ENCODE peak calls at places on chromosome 10, in four cellular contexts. One of them, this sample, is unnamed. For H3K4me1, the result is how much of the 10 kb centered on the place peaks cover.

GRCh38 chr10:123858039-123858740 is 33.4 kb downstream of the CPXM2 start:
- DNase-seq in MM.1S: no peak
- DNase-seq in H9: no peak
- DNase-seq in mammary epithelial cell: peak
- DNase-seq in this sample: peak

GRCh38 chr10:978826-979421 is 9.3 kb upstream of the GTPBP4 start:
- DNase-seq in H9: no peak
- DNase-seq in mammary epithelial cell: no peak
- DNase-seq in MM.1S: no peak
- DNase-seq in this sample: no peak

GRCh38 chr10:122007415-122007814 is 18.5 kb downstream of the TACC2 start:
- DNase-seq in MM.1S: no peak
- DNase-seq in mammary epithelial cell: no peak
- DNase-seq in H9: no peak
- DNase-seq in this sample: no peak

GRCh38 chr10:91210435-91210834 is 10.0 kb upstream of the PCGF5 start:
- DNase-seq in H9: no peak
- DNase-seq in MM.1S: peak
- DNase-seq in mammary epithelial cell: no peak
- DNase-seq in this sample: no peak

GRCh38 chr10:94035982-94036663 is 42.4 kb downstream of the PLCE1 start:
- DNase-seq in MM.1S: no peak
- DNase-seq in mammary epithelial cell: no peak
- DNase-seq in H9: no peak
- DNase-seq in this sample: no peak

GRCh38 chr10:43340619-43341018 is 30.8 kb upstream of the FXYD4 start:
- DNase-seq in mammary epithelial cell: peak
- DNase-seq in MM.1S: no peak
- DNase-seq in H9: no peak
- DNase-seq in this sample: no peak

GRCh38 chr10:43205681-43206390 is 61.0 kb downstream of the RASGEF1A start:
- DNase-seq in mammary epithelial cell: no peak
- DNase-seq in H9: no peak
- DNase-seq in MM.1S: no peak
- DNase-seq in this sample: no peak

GRCh38 chr10:43436291-43437140 is at the start of gene ZNF487:
- DNase-seq in mammary epithelial cell: peak
- DNase-seq in H9: peak
- DNase-seq in MM.1S: peak
- DNase-seq in this sample: peak

GRCh38 chr10:80671847-80672246 is 134.1 kb downstream of the SH2D4B start:
- DNase-seq in mammary epithelial cell: no peak
- DNase-seq in MM.1S: no peak
- DNase-seq in H9: no peak
- DNase-seq in this sample: no peak

GRCh38 chr10:122056431-122057094 is 67.6 kb downstream of the TACC2 start:
- DNase-seq in MM.1S: no peak
- DNase-seq in H9: no peak
- DNase-seq in mammary epithelial cell: peak
- DNase-seq in this sample: no peak

GRCh38 chr10:35942052-35942451 is 300.0 kb upstream of the FZD8 start:
- DNase-seq in mammary epithelial cell: no peak
- DNase-seq in MM.1S: no peak
- DNase-seq in H9: no peak
- DNase-seq in this sample: no peak

GRCh38 chr10:6274504-6274903 is 71.8 kb downstream of the PFKFB3 start:
- DNase-seq in MM.1S: no peak
- DNase-seq in H9: no peak
- DNase-seq in mammary epithelial cell: no peak
- DNase-seq in this sample: no peak

GRCh38 chr10:18010050-18010449 is 58.3 kb downstream of the SLC39A12 start:
- DNase-seq in H9: no peak
- DNase-seq in MM.1S: no peak
- DNase-seq in mammary epithelial cell: peak
- DNase-seq in this sample: no peak

GRCh38 chr10:60728056-60728455 is 50.2 kb upstream of the CDK1 start:
- DNase-seq in H9: no peak
- DNase-seq in mammary epithelial cell: peak
- DNase-seq in MM.1S: no peak
- DNase-seq in this sample: no peak

GRCh38 chr10:123790132-123790885 is 101.3 kb downstream of the CPXM2 start:
- DNase-seq in MM.1S: no peak
- DNase-seq in H9: no peak
- DNase-seq in mammary epithelial cell: no peak
- DNase-seq in this sample: no peak

GRCh38 chr10:24762161-24762924 is 38.7 kb upstream of the ARHGAP21 start:
- DNase-seq in H9: no peak
- DNase-seq in MM.1S: no peak
- DNase-seq in mammary epithelial cell: no peak
- DNase-seq in this sample: no peak

GRCh38 chr10:121975295-121976086 is 474 bp upstream of the NSMCE4A start:
- DNase-seq in mammary epithelial cell: no peak
- DNase-seq in H9: peak
- DNase-seq in MM.1S: no peak
- DNase-seq in this sample: no peak

GRCh38 chr10:50874723-50875122 is 10.7 kb downstream of the A1CF start:
- DNase-seq in MM.1S: no peak
- DNase-seq in H9: no peak
- DNase-seq in mammary epithelial cell: peak
- DNase-seq in this sample: no peak

GRCh38 chr10:11515596-11516418 is 95.6 kb downstream of the USP6NL start:
- DNase-seq in H9: no peak
- DNase-seq in mammary epithelial cell: peak
- DNase-seq in MM.1S: peak
- DNase-seq in this sample: peak

GRCh38 chr10:49549640-49550346 is 10.9 kb upstream of the ERCC6 start:
- DNase-seq in MM.1S: no peak
- DNase-seq in H9: no peak
- DNase-seq in mammary epithelial cell: no peak
- DNase-seq in this sample: no peak

GRCh38 chr10:44724415-44725174 is 186.5 kb upstream of the TMEM72 start:
- DNase-seq in H9: no peak
- DNase-seq in mammary epithelial cell: no peak
- DNase-seq in MM.1S: no peak
- DNase-seq in this sample: peak

GRCh38 chr10:103578782-103579382 is 85.4 kb downstream of the NEURL1 start:
- DNase-seq in mammary epithelial cell: no peak
- DNase-seq in H9: no peak
- DNase-seq in MM.1S: peak
- DNase-seq in this sample: no peak

GRCh38 chr10:21336476-21337170 is 188.9 kb downstream of the SKIDA1 start:
- DNase-seq in H9: peak
- DNase-seq in MM.1S: no peak
- DNase-seq in mammary epithelial cell: peak
- DNase-seq in this sample: peak

GRCh38 chr10:11178606-11179221 is 161.0 kb downstream of the CELF2 start:
- DNase-seq in H9: no peak
- DNase-seq in MM.1S: peak
- DNase-seq in mammary epithelial cell: no peak
- DNase-seq in this sample: no peak

GRCh38 chr10:92268763-92269162 is 22.1 kb downstream of the CPEB3 start:
- DNase-seq in mammary epithelial cell: no peak
- DNase-seq in MM.1S: no peak
- DNase-seq in H9: no peak
- DNase-seq in this sample: no peak

GRCh38 chr10:6297951-6298381 is 95.2 kb downstream of the PFKFB3 start:
- DNase-seq in H9: no peak
- DNase-seq in mammary epithelial cell: no peak
- DNase-seq in MM.1S: no peak
- DNase-seq in this sample: peak

GRCh38 chr10:49036638-49037037 is 78.7 kb downstream of the VSTM4 start:
- DNase-seq in mammary epithelial cell: no peak
- DNase-seq in H9: no peak
- DNase-seq in MM.1S: no peak
- DNase-seq in this sample: no peak

GRCh38 chr10:71314694-71315225 is 4.3 kb upstream of the SLC29A3 start:
- DNase-seq in mammary epithelial cell: no peak
- DNase-seq in H9: no peak
- DNase-seq in MM.1S: no peak
- DNase-seq in this sample: no peak
- H3K9ac ChIP-seq in mammary epithelial cell: no peak
- H3K9ac ChIP-seq in H9: no peak
- H3K9ac ChIP-seq in MM.1S: no peak
- H3K9ac ChIP-seq in this sample: peak

GRCh38 chr10:125149278-125150047 is 10.9 kb downstream of the CTBP2 start:
- DNase-seq in H9: peak
- DNase-seq in MM.1S: no peak
- DNase-seq in mammary epithelial cell: peak
- DNase-seq in this sample: peak

GRCh38 chr10:125146791-125147604 is 13.4 kb downstream of the CTBP2 start:
- DNase-seq in MM.1S: peak
- DNase-seq in mammary epithelial cell: peak
- DNase-seq in H9: peak
- DNase-seq in this sample: peak

GRCh38 chr10:125148021-125148439 is 12.3 kb downstream of the CTBP2 start:
- DNase-seq in H9: peak
- DNase-seq in MM.1S: no peak
- DNase-seq in mammary epithelial cell: no peak
- DNase-seq in this sample: peak

GRCh38 chr10:125151170-125151823 is 9.1 kb downstream of the CTBP2 start:
- DNase-seq in mammary epithelial cell: no peak
- DNase-seq in MM.1S: no peak
- DNase-seq in H9: peak
- DNase-seq in this sample: no peak

DNA sequence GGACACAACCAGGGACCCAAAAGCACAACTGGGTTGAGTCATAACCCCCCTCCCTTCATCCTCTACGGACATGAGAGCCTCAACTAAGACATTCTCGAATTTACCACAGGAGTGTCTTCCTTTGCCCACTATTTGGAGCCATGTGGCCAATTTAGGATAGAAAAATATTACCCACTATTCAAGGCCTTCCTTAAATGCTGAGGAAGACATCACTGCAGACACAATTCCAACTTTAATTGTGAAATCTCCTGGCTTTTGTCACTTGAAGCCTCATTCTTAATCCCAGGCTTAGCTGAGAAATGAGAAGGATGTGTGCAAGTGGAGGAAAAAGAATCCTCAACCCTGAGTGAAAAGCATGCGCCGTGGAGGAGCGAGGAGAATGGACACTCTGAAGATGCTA is 11.8 kb downstream of the CTBP2 start:
- DNase-seq in H9: no peak
- DNase-seq in mammary epithelial cell: no peak
- DNase-seq in MM.1S: no peak
- DNase-seq in this sample: peak
- H3K4me1 ChIP-seq in H9: under half
- H3K4me1 ChIP-seq in mammary epithelial cell: half or more
- H3K4me1 ChIP-seq in MM.1S: under half
- H3K4me1 ChIP-seq in this sample: half or more

GRCh38 chr10:79219276-79219957 is 127.9 kb upstream of the PPIF start:
- DNase-seq in mammary epithelial cell: no peak
- DNase-seq in H9: no peak
- DNase-seq in MM.1S: no peak
- DNase-seq in this sample: no peak

GRCh38 chr10:79221110-79222051 is 125.9 kb upstream of the PPIF start:
- DNase-seq in MM.1S: no peak
- DNase-seq in H9: peak
- DNase-seq in mammary epithelial cell: no peak
- DNase-seq in this sample: no peak

GRCh38 chr10:79223001-79223345 is 124.3 kb upstream of the PPIF start:
- DNase-seq in MM.1S: no peak
- DNase-seq in mammary epithelial cell: no peak
- DNase-seq in H9: no peak
- DNase-seq in this sample: no peak

GRCh38 chr10:79222186-79222585 is 125.1 kb upstream of the PPIF start:
- DNase-seq in MM.1S: no peak
- DNase-seq in H9: no peak
- DNase-seq in mammary epithelial cell: no peak
- DNase-seq in this sample: no peak

DNA sequence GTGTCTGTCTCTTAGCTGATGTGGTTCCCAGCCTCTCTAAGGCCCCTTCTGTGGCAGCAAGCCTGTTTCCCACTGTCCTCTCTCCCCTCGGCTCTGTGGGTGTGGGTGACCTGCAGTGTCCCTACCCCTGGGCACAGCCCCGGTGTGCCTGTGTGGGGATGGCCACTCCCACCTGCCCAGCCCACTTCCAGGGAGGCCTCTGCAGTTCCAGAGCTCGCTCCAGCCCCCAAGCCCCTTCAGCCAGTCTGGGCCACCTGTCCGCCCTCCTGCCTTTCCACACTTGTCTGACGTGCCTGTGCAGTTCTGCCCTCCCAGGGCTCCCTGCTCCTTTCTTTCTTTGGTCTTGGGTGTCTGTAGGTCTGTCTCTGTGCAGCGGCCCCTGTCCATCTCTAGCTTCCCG is 127.0 kb upstream of the PPIF start:
- DNase-seq in MM.1S: no peak
- DNase-seq in H9: no peak
- DNase-seq in mammary epithelial cell: no peak
- DNase-seq in this sample: no peak
- H3K9ac ChIP-seq in MM.1S: no peak
- H3K9ac ChIP-seq in H9: no peak
- H3K9ac ChIP-seq in mammary epithelial cell: no peak
- H3K9ac ChIP-seq in this sample: no peak

DNA sequence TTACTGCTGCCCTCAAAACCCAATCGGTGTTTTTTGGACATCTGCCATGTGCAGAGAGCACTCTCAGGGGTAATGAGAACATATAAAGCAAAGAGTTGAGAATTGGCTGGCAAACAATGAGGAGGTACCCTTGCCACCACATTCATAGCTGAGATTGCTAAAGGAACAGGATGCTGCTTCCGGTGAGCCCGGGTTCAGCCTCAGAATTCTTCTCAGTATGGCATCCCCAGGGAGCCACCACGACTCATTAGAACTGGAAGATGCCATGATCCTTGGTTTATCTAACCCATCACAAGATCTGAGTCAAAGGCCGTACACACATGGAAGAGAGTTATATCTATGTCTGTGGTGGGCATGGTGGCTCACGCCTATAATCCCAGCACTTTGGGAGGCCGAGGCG is 174.4 kb downstream of the ARID5B start:
- DNase-seq in H9: no peak
- DNase-seq in MM.1S: no peak
- DNase-seq in mammary epithelial cell: no peak
- DNase-seq in this sample: no peak
- H3K4me1 ChIP-seq in H9: under half
- H3K4me1 ChIP-seq in MM.1S: under half
- H3K4me1 ChIP-seq in mammary epithelial cell: under half
- H3K4me1 ChIP-seq in this sample: half or more

DNA sequence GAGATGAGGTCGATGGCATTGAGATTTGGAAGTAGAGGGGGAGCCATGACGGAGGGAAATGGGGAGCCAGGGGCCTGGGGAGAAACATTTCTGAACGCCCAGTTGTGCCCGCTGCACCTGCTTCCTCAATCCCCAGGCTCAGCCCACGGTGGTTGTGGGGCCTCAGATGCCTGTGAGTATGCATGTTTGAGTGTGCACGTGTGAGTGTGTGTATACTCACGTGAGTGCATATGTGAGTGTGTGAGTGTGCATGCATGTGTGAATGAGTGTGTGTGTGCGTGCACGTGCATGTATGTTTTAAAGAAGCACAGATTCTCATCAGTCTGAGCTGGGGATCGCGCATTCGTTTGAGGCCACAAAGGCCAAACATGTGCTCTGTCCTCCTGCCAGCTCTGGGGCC is 154.9 kb downstream of the ARHGAP12 start:
- DNase-seq in MM.1S: no peak
- DNase-seq in mammary epithelial cell: no peak
- DNase-seq in H9: no peak
- DNase-seq in this sample: no peak
- H3K9ac ChIP-seq in MM.1S: no peak
- H3K9ac ChIP-seq in mammary epithelial cell: no peak
- H3K9ac ChIP-seq in H9: no peak
- H3K9ac ChIP-seq in this sample: no peak

GRCh38 chr10:95289921-95290421 is 832 bp downstream of the PDLIM1 start:
- DNase-seq in MM.1S: no peak
- DNase-seq in H9: no peak
- DNase-seq in mammary epithelial cell: no peak
- DNase-seq in this sample: peak
- H3K4me1 ChIP-seq in MM.1S: under half
- H3K4me1 ChIP-seq in H9: under half
- H3K4me1 ChIP-seq in mammary epithelial cell: under half
- H3K4me1 ChIP-seq in this sample: under half